ENCODE peak calls at places on chromosomes 6 and 20, in six cellular contexts. J is A549, T is endothelial cell of umbilical vein, E is GM12878, B is HepG2, Z is K562. L is an unnamed sample.

GRCh38 chr6:154580397-154581135 is 70.1 kb upstream of the CNKSR3 start:
- DNase-seq in J (no peak), T (no peak), E (no peak), B (no peak), Z (no peak), L (no peak)

GRCh38 chr20:57964011-57964862 is 254.4 kb upstream of the PMEPA1 start:
- DNase-seq in J (no peak), T (no peak), E (no peak), B (no peak), Z (no peak), L (no peak)

GRCh38 chr6:166277021-166277420 is 31.2 kb downstream of the PRR18 start:
- DNase-seq in J (no peak), T (no peak), E (no peak), B (no peak), Z (no peak), L (no peak)

GRCh38 chr20:37729909-37730308 is 36.1 kb downstream of the CTNNBL1 start:
- DNase-seq in J (no peak), T (no peak), E (no peak), B (no peak), Z (no peak), L (no peak)

GRCh38 chr6:80217799-80218198 is 111.3 kb downstream of the BCKDHB start:
- DNase-seq in J (no peak), T (no peak), E (no peak), B (no peak), Z (no peak), L (no peak)

GRCh38 chr6:44263357-44264100 is 1.8 kb downstream of the NFKBIE start:
- DNase-seq in J (peak), T (peak), E (no peak), B (no peak), Z (peak), L (peak)

GRCh38 chr20:59359908-59360307 is 59.5 kb downstream of the EDN3 start:
- DNase-seq in J (no peak), T (no peak), E (no peak), B (no peak), Z (no peak), L (no peak)

GRCh38 chr6:100663219-100663863 is 198.6 kb upstream of the SIM1 start:
- DNase-seq in J (no peak), T (peak), E (no peak), B (peak), Z (no peak), L (no peak)

GRCh38 chr6:1821188-1822183 is 211.8 kb downstream of the FOXC1 start:
- DNase-seq in J (no peak), T (peak), E (peak), B (peak), Z (no peak), L (no peak)

GRCh38 chr6:13454286-13455221 is 32.8 kb downstream of the GFOD1 start:
- DNase-seq in J (no peak), T (peak), E (peak), B (no peak), Z (no peak), L (peak)

GRCh38 chr6:143940011-143940597 is 68.0 kb downstream of the PLAGL1 start:
- DNase-seq in J (peak), T (peak), E (peak), B (peak), Z (peak), L (peak)

GRCh38 chr20:60283281-60283680 is 325.1 kb downstream of the CDH26 start:
- DNase-seq in J (no peak), T (no peak), E (no peak), B (no peak), Z (no peak), L (peak)

GRCh38 chr6:118748311-118749062 is 97.1 kb upstream of the CEP85L start:
- DNase-seq in J (no peak), T (peak), E (no peak), B (no peak), Z (no peak), L (peak)

GRCh38 chr6:36436466-36436865 is 6.2 kb downstream of the PXT1 start:
- DNase-seq in J (no peak), T (no peak), E (no peak), B (no peak), Z (no peak), L (no peak)

GRCh38 chr6:104252276-104252675 is 607.4 kb downstream of the HACE1 start:
- DNase-seq in J (no peak), T (no peak), E (no peak), B (no peak), Z (no peak), L (no peak)

GRCh38 chr6:12392490-12392889 is 102.3 kb downstream of the EDN1 start:
- DNase-seq in J (no peak), T (peak), E (no peak), B (no peak), Z (no peak), L (no peak)

GRCh38 chr20:953742-954141 is 37.6 kb upstream of the ANGPT4 start:
- DNase-seq in J (peak), T (no peak), E (no peak), B (no peak), Z (no peak), L (peak)

GRCh38 chr6:140956567-140957306 is 1176.0 kb upstream of the GJE1 start:
- DNase-seq in J (no peak), T (no peak), E (no peak), B (no peak), Z (no peak), L (no peak)

GRCh38 chr20:7722564-7722963 is 217.7 kb downstream of the HAO1 start:
- DNase-seq in J (no peak), T (peak), E (no peak), B (no peak), Z (no peak), L (no peak)

GRCh38 chr20:370977-371754 is 9.4 kb upstream of the TRIB3 start:
- DNase-seq in J (no peak), T (no peak), E (no peak), B (peak), Z (peak), L (peak)

GRCh38 chr20:20076297-20077065 is 24.1 kb downstream of the CFAP61 start:
- DNase-seq in J (no peak), T (no peak), E (no peak), B (no peak), Z (no peak), L (peak)

GRCh38 chr6:6872924-6873344 is 234.8 kb upstream of the RREB1 start:
- DNase-seq in J (no peak), T (no peak), E (no peak), B (no peak), Z (no peak), L (no peak)

GRCh38 chr6:120378582-120379220 is 955.6 kb downstream of the TBC1D32 start:
- DNase-seq in J (peak), T (peak), E (no peak), B (peak), Z (peak), L (peak)

GRCh38 chr6:85677243-85677956 is 34.7 kb upstream of the SYNCRIP start:
- DNase-seq in J (no peak), T (peak), E (no peak), B (no peak), Z (no peak), L (peak)

GRCh38 chr6:56380476-56380875 is 133.1 kb upstream of the COL21A1 start:
- DNase-seq in J (no peak), T (no peak), E (no peak), B (peak), Z (no peak), L (no peak)

GRCh38 chr6:85272973-85273372 is 176.9 kb upstream of the NT5E start:
- DNase-seq in J (no peak), T (no peak), E (no peak), B (no peak), Z (no peak), L (no peak)

GRCh38 chr6:42783177-42783875 is 1.5 kb downstream of the BICRAL start:
- DNase-seq in J (peak), T (peak), E (no peak), B (peak), Z (peak), L (peak)

GRCh38 chr6:169852504-169853195 is 101.2 kb downstream of the ERMARD start:
- DNase-seq in J (no peak), T (no peak), E (no peak), B (no peak), Z (no peak), L (peak)

GRCh38 chr6:169854083-169854725 is 102.8 kb downstream of the ERMARD start:
- DNase-seq in J (no peak), T (no peak), E (no peak), B (no peak), Z (no peak), L (no peak)

GRCh38 chr6:169851641-169852503 is 100.5 kb downstream of the ERMARD start:
- DNase-seq in J (no peak), T (peak), E (no peak), B (no peak), Z (no peak), L (peak)

GRCh38 chr6:169854813-169855212 is 103.4 kb downstream of the ERMARD start:
- DNase-seq in J (no peak), T (no peak), E (no peak), B (no peak), Z (no peak), L (no peak)

GRCh38 chr6:169853196-169854082 is 102.0 kb downstream of the ERMARD start:
- DNase-seq in J (no peak), T (no peak), E (no peak), B (no peak), Z (no peak), L (no peak)
- TF ChIP-seq MYC in J (no peak), T (no peak), E (no peak), B (no peak), Z (no peak), L (no peak)

DNA sequence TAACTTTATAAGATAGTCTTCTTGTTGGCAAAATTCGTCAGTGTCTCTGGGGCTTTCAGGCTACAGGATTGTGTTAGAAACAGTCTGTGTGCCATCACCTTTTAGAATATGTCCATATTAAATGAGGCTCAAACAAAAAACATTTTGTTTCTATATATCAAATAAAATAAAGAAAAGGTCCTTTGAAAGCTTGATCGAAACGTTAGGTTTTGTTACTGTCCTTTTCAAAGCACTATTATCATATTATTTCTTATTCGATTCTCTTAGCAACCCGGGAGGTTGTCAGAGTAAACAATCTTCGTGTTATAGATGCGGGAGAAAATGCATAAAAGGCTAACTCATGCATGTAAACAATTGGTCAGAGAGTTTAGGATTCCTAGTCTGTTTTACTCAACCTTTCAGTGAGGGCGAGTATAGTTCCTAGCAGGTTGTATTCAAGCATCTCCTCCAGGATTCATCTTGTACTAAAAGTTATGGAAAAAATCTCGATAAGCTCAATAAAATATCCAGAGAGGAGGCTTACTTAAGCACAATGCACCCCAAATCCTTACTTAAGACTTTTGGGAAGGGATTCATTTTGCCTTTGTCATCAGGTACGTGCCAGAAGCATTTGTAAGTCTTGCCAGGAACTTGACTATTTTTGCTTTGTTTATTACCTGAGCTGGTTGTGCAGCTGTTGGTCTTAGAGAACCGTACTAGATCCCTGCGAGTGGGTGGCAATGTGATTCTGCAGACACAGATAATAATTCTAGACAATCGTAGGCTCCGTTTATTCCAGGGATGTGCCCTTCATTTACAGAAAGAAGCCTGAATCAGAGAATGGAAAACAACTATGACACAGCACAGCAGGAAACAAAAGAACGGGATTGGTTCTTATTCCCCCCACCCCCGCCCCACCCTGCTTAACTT is 159.6 kb upstream of the ZNF217 start:
- DNase-seq in J (no peak), T (no peak), E (no peak), B (no peak), Z (peak), L (peak)
- TF ChIP-seq POLR2A in J (no peak), T (no peak), E (no peak), B (no peak), Z (peak), L (peak)

GRCh38 chr6:81326856-81327561 is 425.5 kb downstream of the TENT5A start:
- DNase-seq in J (no peak), T (no peak), E (no peak), B (no peak), Z (no peak), L (no peak)

GRCh38 chr6:81328700-81329099 is 423.8 kb downstream of the TENT5A start:
- DNase-seq in J (no peak), T (no peak), E (no peak), B (no peak), Z (no peak), L (no peak)

GRCh38 chr6:81331526-81331925 is 421.0 kb downstream of the TENT5A start:
- DNase-seq in J (no peak), T (no peak), E (no peak), B (no peak), Z (no peak), L (no peak)
- TF ChIP-seq MYC in J (no peak), T (no peak), E (no peak), B (no peak), Z (no peak), L (no peak)

GRCh38 chr6:395432-396125 is 4.0 kb downstream of the IRF4 start:
- DNase-seq in J (no peak), T (no peak), E (no peak), B (no peak), Z (no peak), L (no peak)
- TF ChIP-seq POLR2A in J (no peak), T (no peak), E (peak), B (no peak), Z (no peak), L (no peak)

DNA sequence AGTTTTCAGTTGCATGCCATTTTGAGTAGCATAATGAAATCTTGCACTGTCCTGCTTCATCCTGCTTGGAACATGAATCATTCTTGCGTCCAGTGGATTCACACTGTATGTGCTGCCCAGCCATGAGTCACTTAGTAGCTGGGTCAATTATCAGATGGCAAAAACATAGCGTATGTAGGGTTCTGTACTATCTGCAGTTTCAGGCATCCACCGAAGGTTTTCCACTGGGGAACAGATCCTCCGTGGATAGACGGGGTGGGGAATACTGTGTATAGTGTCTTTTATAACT is 61.4 kb downstream of the IL22RA2 start:
- DNase-seq in J (no peak), T (no peak), E (no peak), B (no peak), Z (no peak), L (no peak)
- TF ChIP-seq MYC in J (no peak), T (no peak), E (no peak), B (no peak), Z (no peak), L (no peak)

DNA sequence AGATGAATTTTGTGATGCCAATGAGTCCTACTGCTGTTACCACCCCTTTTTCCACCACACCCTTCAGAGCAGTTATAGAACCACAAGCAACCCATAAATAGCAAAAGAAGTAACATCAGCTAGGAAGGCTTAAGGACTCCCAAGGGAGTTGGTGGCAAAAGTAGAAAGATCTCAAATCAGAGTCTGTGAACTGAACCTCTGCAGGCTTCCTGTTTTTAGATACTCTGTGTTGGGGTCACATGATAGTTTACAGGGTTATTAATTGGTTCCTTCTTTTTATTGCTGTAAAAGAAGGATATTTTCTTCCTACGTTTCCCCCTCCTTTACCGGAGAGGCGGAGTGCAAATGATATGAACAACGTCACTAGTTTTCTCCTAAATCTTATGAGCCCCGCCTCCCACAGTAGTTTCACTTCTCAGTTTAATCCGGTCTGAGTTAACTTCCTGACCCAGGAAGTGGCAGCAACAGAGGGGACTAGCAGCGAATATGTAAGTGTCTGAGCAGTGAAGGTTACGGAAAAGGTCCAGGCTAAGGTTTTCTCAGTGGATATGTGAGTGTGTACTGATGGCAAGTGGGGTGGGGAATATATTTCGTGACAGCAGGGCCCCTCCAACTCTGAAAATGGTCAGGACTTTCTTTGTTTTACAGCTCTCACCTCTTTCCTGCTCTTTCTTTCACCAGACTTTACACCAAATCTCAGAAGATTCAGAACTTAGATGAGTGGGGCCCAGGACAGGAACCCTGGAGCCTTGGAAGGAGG is at the start of gene TRIM38:
- DNase-seq in J (peak), T (peak), E (peak), B (peak), Z (peak), L (peak)
- TF ChIP-seq POLR2A in J (peak), T (peak), E (peak), B (peak), Z (peak), L (peak)

GRCh38 chr6:83488861-83489260 is 23.5 kb upstream of the PRSS35 start:
- DNase-seq in J (no peak), T (no peak), E (no peak), B (no peak), Z (no peak), L (no peak)
- TF ChIP-seq MYC in J (no peak), T (no peak), E (no peak), B (no peak), Z (no peak), L (no peak)

DNA sequence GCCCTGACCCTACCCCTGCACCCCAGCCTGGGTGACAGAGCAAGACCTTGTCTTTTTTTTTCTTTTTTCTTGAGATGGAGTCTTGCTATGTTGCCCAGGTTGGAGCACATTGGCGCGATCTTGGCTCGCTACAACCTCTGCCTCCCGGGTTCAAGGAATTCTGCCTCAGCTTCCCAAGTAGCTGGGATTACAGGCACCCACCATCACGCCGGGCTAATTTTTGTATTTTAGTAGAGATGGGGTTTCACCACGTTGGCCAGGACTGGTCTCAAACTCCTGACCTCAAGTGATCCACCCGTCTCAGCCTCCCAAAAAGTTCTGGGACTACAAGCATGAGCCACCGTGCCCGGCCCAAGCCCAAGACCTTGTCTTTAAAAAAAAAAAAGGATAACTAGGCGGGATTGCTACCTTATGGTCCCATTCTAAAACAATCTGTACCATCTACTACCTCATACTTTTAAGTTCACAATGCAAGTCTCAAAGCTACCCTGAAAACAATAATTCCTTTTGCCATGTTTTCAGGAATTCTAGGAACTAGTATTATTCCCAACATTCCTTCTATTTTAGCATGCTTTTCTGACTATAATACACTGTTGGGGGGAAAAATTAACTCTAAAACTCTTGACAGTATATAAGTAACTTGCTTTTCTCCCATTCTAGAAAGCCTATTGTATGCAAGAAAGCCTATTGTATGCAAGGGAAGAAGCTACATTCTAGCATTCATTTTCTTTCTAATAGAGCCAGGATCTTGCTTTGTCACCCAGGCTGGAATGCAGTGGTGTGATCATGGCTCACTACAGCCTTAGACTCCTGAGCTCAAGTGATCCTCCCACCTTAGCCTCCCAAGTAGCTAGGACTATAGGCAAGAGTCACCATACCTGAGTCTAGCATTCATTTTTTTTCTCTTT is 6.6 kb downstream of the TUBB start:
- DNase-seq in J (no peak), T (no peak), E (no peak), B (no peak), Z (no peak), L (no peak)
- TF ChIP-seq POLR2A in J (no peak), T (peak), E (no peak), B (no peak), Z (peak), L (no peak)

GRCh38 chr6:94300424-94301144 is 881.2 kb upstream of the EPHA7 start:
- DNase-seq in J (no peak), T (no peak), E (no peak), B (no peak), Z (no peak), L (no peak)
- TF ChIP-seq MYC in J (no peak), T (no peak), E (no peak), B (no peak), Z (no peak), L (no peak)

GRCh38 chr6:14738933-14739332 is 506.9 kb upstream of the JARID2 start:
- DNase-seq in J (no peak), T (no peak), E (no peak), B (no peak), Z (no peak), L (peak)
- TF ChIP-seq POLR2A in J (no peak), T (no peak), E (no peak), B (no peak), Z (no peak), L (no peak)

L was measured in NB4.